ENCODE peak calls at places on chromosomes 1 and 21, in four cellular contexts. F, D, L and J are unnamed samples. For H3K4me1 and H3K27me3, the result is how much of the 10 kb centered on the place peaks cover.

GRCh38 chr1:64744492-64745180 is at the start of gene RAVER2:
- DNase-seq in L (peak), D (peak), F (peak), J (peak)

GRCh38 chr1:52867060-52867845 is 24.7 kb downstream of the ZYG11A start:
- DNase-seq in L (no peak), D (no peak), F (no peak), J (no peak)

GRCh38 chr1:111842411-111842810 is 86.7 kb downstream of the DDX20 start:
- DNase-seq in F (no peak), D (no peak), L (no peak), J (no peak)

GRCh38 chr1:102732927-102733326 is 375.4 kb downstream of the COL11A1 start:
- DNase-seq in L (no peak), F (no peak), D (no peak), J (no peak)

GRCh38 chr1:234670936-234671628 is 61.1 kb upstream of the IRF2BP2 start:
- DNase-seq in D (no peak), L (no peak), F (no peak), J (no peak)

GRCh38 chr1:50347933-50348332 is 75.3 kb downstream of the DMRTA2 start:
- DNase-seq in D (no peak), L (no peak), F (no peak), J (no peak)

GRCh38 chr1:6071219-6071618 is 25.5 kb downstream of the KCNAB2 start:
- DNase-seq in L (no peak), F (no peak), D (no peak), J (no peak)

GRCh38 chr1:234515411-234515810 is 36.4 kb upstream of the TARBP1 start:
- DNase-seq in F (no peak), D (no peak), L (no peak), J (no peak)

GRCh38 chr1:154400381-154400801 is 4.8 kb upstream of the IL6R start:
- DNase-seq in D (no peak), L (no peak), F (no peak), J (no peak)

GRCh38 chr1:15063783-15064182 is 89.8 kb upstream of the TMEM51 start:
- DNase-seq in D (no peak), L (no peak), F (no peak), J (no peak)

GRCh38 chr1:35577071-35577998 is 4.2 kb downstream of the TFAP2E start:
- DNase-seq in F (no peak), L (peak), D (peak), J (peak)

GRCh38 chr1:167676916-167677848 is 44.6 kb upstream of the MPZL1 start:
- DNase-seq in F (no peak), D (no peak), L (no peak), J (no peak)

GRCh38 chr1:18079941-18080340 is 27.7 kb upstream of the IGSF21 start:
- DNase-seq in D (peak), L (no peak), F (no peak), J (no peak)

GRCh38 chr1:32426489-32427255 is 32.4 kb upstream of the BSDC1 start:
- DNase-seq in F (peak), D (peak), L (peak), J (peak)

GRCh38 chr1:193176788-193177187 is 9.6 kb downstream of the B3GALT2 start:
- DNase-seq in L (no peak), F (no peak), D (no peak), J (no peak)

GRCh38 chr1:203180611-203181330 is 5.1 kb upstream of the MYBPH start:
- DNase-seq in D (no peak), L (no peak), F (no peak), J (no peak)

GRCh38 chr21:41610042-41610839 is 102.3 kb upstream of the TMPRSS2 start:
- DNase-seq in D (peak), F (peak), L (peak), J (peak)

GRCh38 chr21:43921979-43922945 is 57.2 kb downstream of the AGPAT3 start:
- DNase-seq in F (no peak), L (no peak), D (no peak), J (peak)
- H3K4me1 ChIP-seq in F (under half), L (under half), D (under half), J (under half)

GRCh38 chr1:10207810-10208209 is 2.6 kb upstream of the KIF1B start:
- DNase-seq in L (no peak), F (no peak), D (no peak), J (no peak)
- H3K4me3 ChIP-seq in L (no peak), F (no peak), D (no peak), J (no peak)

GRCh38 chr1:182046763-182047162 is 14.7 kb downstream of the ZNF648 start:
- DNase-seq in L (no peak), D (no peak), F (no peak), J (no peak)
- H3K27me3 ChIP-seq in L (under half), D (under half), F (under half), J (under half)

DNA sequence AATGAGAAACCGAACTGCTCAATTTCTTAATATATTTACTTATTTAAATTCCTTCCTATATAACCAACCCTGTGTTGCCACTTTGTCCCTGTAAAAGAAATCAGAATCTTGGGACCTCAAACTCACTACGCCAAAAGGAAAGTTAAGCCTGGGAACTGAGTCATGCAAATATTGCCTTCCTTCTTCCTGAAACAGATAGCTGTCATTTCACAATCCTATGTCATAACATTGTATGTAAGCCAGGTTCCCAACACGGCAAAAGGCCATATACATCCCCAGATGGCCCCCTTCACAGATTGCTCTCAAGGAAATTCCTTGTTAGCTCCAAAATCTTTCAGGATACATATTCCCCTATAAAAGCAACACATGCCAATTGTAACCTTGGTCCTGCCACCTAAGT is 39.7 kb downstream of the C21orf91 start:
- DNase-seq in L (no peak), D (no peak), F (no peak), J (no peak)
- H3K4me1 ChIP-seq in L (under half), D (under half), F (half or more), J (under half)

GRCh38 chr1:4063516-4063915 is 163.4 kb upstream of the C1orf174 start:
- DNase-seq in F (no peak), D (no peak), L (no peak), J (no peak)

GRCh38 chr1:4062992-4063391 is 162.9 kb upstream of the C1orf174 start:
- DNase-seq in F (no peak), L (no peak), D (no peak), J (no peak)

GRCh38 chr1:4068076-4068475 is 168.0 kb upstream of the C1orf174 start:
- DNase-seq in D (no peak), L (no peak), F (no peak), J (no peak)

GRCh38 chr1:4064150-4064889 is 164.2 kb upstream of the C1orf174 start:
- DNase-seq in L (no peak), F (no peak), D (no peak), J (no peak)

DNA sequence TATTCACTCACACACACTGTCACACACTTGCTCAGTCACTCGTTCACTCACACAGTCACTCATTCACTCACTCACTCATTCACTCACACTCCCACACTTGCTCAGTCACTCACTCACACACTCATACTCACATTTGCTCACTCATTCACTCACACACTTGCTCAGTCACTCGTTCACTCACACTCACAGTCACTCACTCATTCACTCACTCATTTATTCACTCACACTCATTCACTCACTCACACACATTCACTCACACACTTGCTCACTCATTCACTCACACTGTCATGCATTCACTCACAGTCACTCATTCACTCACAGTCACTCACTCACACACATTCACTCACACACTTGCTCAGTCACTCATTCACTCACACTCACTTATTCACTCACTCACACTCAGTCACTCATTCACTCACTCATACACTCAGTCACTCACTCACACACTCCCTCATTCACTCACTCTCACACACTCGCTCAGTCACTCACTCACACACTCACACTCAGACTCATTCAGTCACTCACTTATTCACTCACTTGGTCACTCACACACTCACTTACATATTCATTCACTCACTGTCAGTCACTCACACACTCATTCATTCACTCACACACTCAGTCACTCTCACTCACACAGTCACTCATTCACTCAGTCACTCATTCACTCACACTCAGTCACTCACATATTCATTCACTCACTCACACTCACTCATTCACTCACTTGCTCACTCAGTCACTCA is 167.0 kb upstream of the C1orf174 start:
- DNase-seq in D (no peak), F (no peak), L (no peak), J (no peak)
- H3K4me3 ChIP-seq in D (no peak), F (no peak), L (no peak), J (no peak)

GRCh38 chr1:934991-935750 is 11.4 kb downstream of the SAMD11 start:
- DNase-seq in F (no peak), D (no peak), L (no peak), J (no peak)
- H3K27me3 ChIP-seq in F (half or more), D (half or more), L (half or more), J (under half)

GRCh38 chr1:178543291-178543609 is 30.3 kb downstream of the TEX35 start:
- DNase-seq in L (no peak), F (no peak), D (no peak), J (no peak)
- H3K4me1 ChIP-seq in L (under half), F (under half), D (under half), J (under half)

DNA sequence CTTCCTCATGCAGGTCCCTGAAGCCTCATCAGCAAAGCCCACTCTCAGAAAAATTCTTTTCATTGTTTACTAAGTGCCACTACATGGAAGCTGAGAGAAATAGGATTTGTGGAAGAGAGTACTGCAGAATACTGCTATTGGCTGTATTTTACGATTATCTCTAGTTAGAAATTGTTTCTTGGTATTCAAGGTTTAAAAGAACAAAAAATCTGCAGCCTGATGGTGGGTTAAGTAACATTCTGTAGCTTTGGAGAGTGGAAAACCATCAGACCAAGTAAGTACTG is 27.3 kb downstream of the PTTG1IP start:
- DNase-seq in D (no peak), F (no peak), L (no peak), J (no peak)
- H3K4me3 ChIP-seq in D (peak), F (no peak), L (peak), J (no peak)

DNA sequence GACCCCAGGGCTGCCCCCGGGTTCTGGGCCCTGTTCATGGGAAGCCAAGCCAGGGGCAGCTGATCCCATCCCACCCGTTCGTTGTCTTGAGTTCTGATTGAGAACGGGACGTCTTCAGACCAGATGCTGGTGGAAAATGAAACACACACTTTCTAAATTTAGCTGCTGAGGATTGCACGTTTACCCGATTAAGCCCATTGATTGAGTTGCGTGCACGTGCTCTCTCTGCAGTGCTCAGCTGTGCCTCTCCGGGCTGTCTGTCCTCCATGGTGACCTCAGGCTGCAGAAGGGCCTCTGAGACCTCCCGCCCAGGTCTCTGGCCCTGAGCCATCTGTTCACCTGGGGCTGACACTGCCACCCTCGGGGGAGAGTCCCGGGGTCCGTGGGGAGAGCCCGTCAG is 27.0 kb upstream of the PEX10 start:
- DNase-seq in F (no peak), L (no peak), D (no peak), J (no peak)
- H3K27me3 ChIP-seq in F (under half), L (under half), D (under half), J (half or more)